ENCODE peak calls at places on chromosomes 12 and 14, in nine cellular contexts. One of them, this sample, is unnamed.

GRCh38 chr14:77738559-77739250 is 22.3 kb downstream of the SNW1 start:
- DNase-seq in HEK293T: no peak
- DNase-seq in NCI-H345: no peak
- DNase-seq in BJ: no peak
- DNase-seq in substantia nigra: no peak
- DNase-seq in neuronal stem cell: no peak
- DNase-seq in stimulated activated CD4-positive, alpha-beta T cell treated with anti-CD3 and anti-CD28 coated beads, Interleukin-12 subunit alpha, Interleukin-12 subunit beta, amount 100 ng/mL, for 48 hours: no peak
- DNase-seq in fibroblast of the aortic adventitia: peak
- DNase-seq in B cell: no peak
- DNase-seq in this sample: peak

GRCh38 chr12:95543305-95543704 is 8.0 kb downstream of the USP44 start:
- DNase-seq in neuronal stem cell: no peak
- DNase-seq in BJ: no peak
- DNase-seq in B cell: no peak
- DNase-seq in fibroblast of the aortic adventitia: no peak
- DNase-seq in stimulated activated CD4-positive, alpha-beta T cell treated with anti-CD3 and anti-CD28 coated beads, Interleukin-12 subunit alpha, Interleukin-12 subunit beta, amount 100 ng/mL, for 48 hours: no peak
- DNase-seq in NCI-H345: no peak
- DNase-seq in HEK293T: no peak
- DNase-seq in substantia nigra: no peak
- DNase-seq in this sample: no peak

GRCh38 chr14:61461808-61462275 is 140.5 kb downstream of the PRKCH start:
- DNase-seq in HEK293T: peak
- DNase-seq in neuronal stem cell: peak
- DNase-seq in NCI-H345: peak
- DNase-seq in B cell: peak
- DNase-seq in stimulated activated CD4-positive, alpha-beta T cell treated with anti-CD3 and anti-CD28 coated beads, Interleukin-12 subunit alpha, Interleukin-12 subunit beta, amount 100 ng/mL, for 48 hours: no peak
- DNase-seq in substantia nigra: peak
- DNase-seq in fibroblast of the aortic adventitia: peak
- DNase-seq in BJ: no peak
- DNase-seq in this sample: no peak

GRCh38 chr12:47079894-47080724 is at the start of gene AMIGO2:
- DNase-seq in BJ: no peak
- DNase-seq in fibroblast of the aortic adventitia: peak
- DNase-seq in NCI-H345: peak
- DNase-seq in stimulated activated CD4-positive, alpha-beta T cell treated with anti-CD3 and anti-CD28 coated beads, Interleukin-12 subunit alpha, Interleukin-12 subunit beta, amount 100 ng/mL, for 48 hours: no peak
- DNase-seq in HEK293T: peak
- DNase-seq in B cell: peak
- DNase-seq in neuronal stem cell: peak
- DNase-seq in substantia nigra: no peak
- DNase-seq in this sample: no peak

GRCh38 chr12:63944036-63944579 is 99.6 kb downstream of the SRGAP1 start:
- DNase-seq in fibroblast of the aortic adventitia: no peak
- DNase-seq in HEK293T: no peak
- DNase-seq in stimulated activated CD4-positive, alpha-beta T cell treated with anti-CD3 and anti-CD28 coated beads, Interleukin-12 subunit alpha, Interleukin-12 subunit beta, amount 100 ng/mL, for 48 hours: no peak
- DNase-seq in BJ: no peak
- DNase-seq in NCI-H345: no peak
- DNase-seq in B cell: no peak
- DNase-seq in neuronal stem cell: no peak
- DNase-seq in substantia nigra: no peak
- DNase-seq in this sample: no peak

GRCh38 chr12:16844875-16845274 is 238.9 kb upstream of the LMO3 start:
- DNase-seq in substantia nigra: no peak
- DNase-seq in neuronal stem cell: no peak
- DNase-seq in BJ: no peak
- DNase-seq in HEK293T: no peak
- DNase-seq in NCI-H345: no peak
- DNase-seq in stimulated activated CD4-positive, alpha-beta T cell treated with anti-CD3 and anti-CD28 coated beads, Interleukin-12 subunit alpha, Interleukin-12 subunit beta, amount 100 ng/mL, for 48 hours: no peak
- DNase-seq in fibroblast of the aortic adventitia: no peak
- DNase-seq in B cell: no peak
- DNase-seq in this sample: no peak

GRCh38 chr12:6118891-6119568 is 5.4 kb downstream of the VWF start:
- DNase-seq in substantia nigra: no peak
- DNase-seq in BJ: no peak
- DNase-seq in HEK293T: no peak
- DNase-seq in fibroblast of the aortic adventitia: no peak
- DNase-seq in neuronal stem cell: no peak
- DNase-seq in B cell: no peak
- DNase-seq in NCI-H345: no peak
- DNase-seq in stimulated activated CD4-positive, alpha-beta T cell treated with anti-CD3 and anti-CD28 coated beads, Interleukin-12 subunit alpha, Interleukin-12 subunit beta, amount 100 ng/mL, for 48 hours: no peak
- DNase-seq in this sample: no peak

GRCh38 chr14:100661340-100661712 is 65.4 kb upstream of the DLK1 start:
- DNase-seq in BJ: no peak
- DNase-seq in NCI-H345: no peak
- DNase-seq in substantia nigra: no peak
- DNase-seq in B cell: no peak
- DNase-seq in fibroblast of the aortic adventitia: no peak
- DNase-seq in HEK293T: no peak
- DNase-seq in neuronal stem cell: no peak
- DNase-seq in stimulated activated CD4-positive, alpha-beta T cell treated with anti-CD3 and anti-CD28 coated beads, Interleukin-12 subunit alpha, Interleukin-12 subunit beta, amount 100 ng/mL, for 48 hours: no peak
- DNase-seq in this sample: no peak

GRCh38 chr14:87030182-87030581 is 962.8 kb downstream of the GALC start:
- DNase-seq in stimulated activated CD4-positive, alpha-beta T cell treated with anti-CD3 and anti-CD28 coated beads, Interleukin-12 subunit alpha, Interleukin-12 subunit beta, amount 100 ng/mL, for 48 hours: no peak
- DNase-seq in fibroblast of the aortic adventitia: no peak
- DNase-seq in HEK293T: no peak
- DNase-seq in NCI-H345: no peak
- DNase-seq in substantia nigra: no peak
- DNase-seq in BJ: no peak
- DNase-seq in B cell: no peak
- DNase-seq in neuronal stem cell: no peak
- DNase-seq in this sample: no peak

GRCh38 chr12:113422030-113422900 is at the start of gene SDSL:
- DNase-seq in neuronal stem cell: peak
- DNase-seq in NCI-H345: no peak
- DNase-seq in substantia nigra: peak
- DNase-seq in stimulated activated CD4-positive, alpha-beta T cell treated with anti-CD3 and anti-CD28 coated beads, Interleukin-12 subunit alpha, Interleukin-12 subunit beta, amount 100 ng/mL, for 48 hours: peak
- DNase-seq in BJ: peak
- DNase-seq in fibroblast of the aortic adventitia: peak
- DNase-seq in HEK293T: peak
- DNase-seq in B cell: peak
- DNase-seq in this sample: peak

GRCh38 chr14:100440758-100441203 is 117.6 kb downstream of the SLC25A47 start:
- DNase-seq in NCI-H345: no peak
- DNase-seq in BJ: no peak
- DNase-seq in HEK293T: no peak
- DNase-seq in stimulated activated CD4-positive, alpha-beta T cell treated with anti-CD3 and anti-CD28 coated beads, Interleukin-12 subunit alpha, Interleukin-12 subunit beta, amount 100 ng/mL, for 48 hours: no peak
- DNase-seq in neuronal stem cell: no peak
- DNase-seq in substantia nigra: no peak
- DNase-seq in B cell: no peak
- DNase-seq in fibroblast of the aortic adventitia: peak
- DNase-seq in this sample: no peak

GRCh38 chr14:30034049-30034635 is 106.5 kb upstream of the PRKD1 start:
- DNase-seq in HEK293T: no peak
- DNase-seq in neuronal stem cell: no peak
- DNase-seq in NCI-H345: peak
- DNase-seq in stimulated activated CD4-positive, alpha-beta T cell treated with anti-CD3 and anti-CD28 coated beads, Interleukin-12 subunit alpha, Interleukin-12 subunit beta, amount 100 ng/mL, for 48 hours: no peak
- DNase-seq in BJ: no peak
- DNase-seq in substantia nigra: no peak
- DNase-seq in fibroblast of the aortic adventitia: no peak
- DNase-seq in B cell: no peak
- DNase-seq in this sample: no peak

GRCh38 chr14:36243183-36243582 is 66.7 kb upstream of the PTCSC3 start:
- DNase-seq in stimulated activated CD4-positive, alpha-beta T cell treated with anti-CD3 and anti-CD28 coated beads, Interleukin-12 subunit alpha, Interleukin-12 subunit beta, amount 100 ng/mL, for 48 hours: no peak
- DNase-seq in neuronal stem cell: no peak
- DNase-seq in BJ: no peak
- DNase-seq in HEK293T: no peak
- DNase-seq in fibroblast of the aortic adventitia: no peak
- DNase-seq in substantia nigra: no peak
- DNase-seq in B cell: no peak
- DNase-seq in NCI-H345: no peak
- DNase-seq in this sample: no peak

GRCh38 chr14:85917631-85918030 is 387.7 kb downstream of the FLRT2 start:
- DNase-seq in stimulated activated CD4-positive, alpha-beta T cell treated with anti-CD3 and anti-CD28 coated beads, Interleukin-12 subunit alpha, Interleukin-12 subunit beta, amount 100 ng/mL, for 48 hours: no peak
- DNase-seq in fibroblast of the aortic adventitia: no peak
- DNase-seq in B cell: no peak
- DNase-seq in NCI-H345: no peak
- DNase-seq in HEK293T: no peak
- DNase-seq in BJ: no peak
- DNase-seq in substantia nigra: peak
- DNase-seq in neuronal stem cell: no peak
- DNase-seq in this sample: no peak

GRCh38 chr14:103696466-103697071 is 18.7 kb downstream of the XRCC3 start:
- DNase-seq in NCI-H345: no peak
- DNase-seq in HEK293T: no peak
- DNase-seq in BJ: no peak
- DNase-seq in substantia nigra: no peak
- DNase-seq in neuronal stem cell: no peak
- DNase-seq in B cell: no peak
- DNase-seq in stimulated activated CD4-positive, alpha-beta T cell treated with anti-CD3 and anti-CD28 coated beads, Interleukin-12 subunit alpha, Interleukin-12 subunit beta, amount 100 ng/mL, for 48 hours: no peak
- DNase-seq in fibroblast of the aortic adventitia: peak
- DNase-seq in this sample: peak

GRCh38 chr14:90495357-90496276 is 98.8 kb downstream of the CALM1 start:
- DNase-seq in BJ: no peak
- DNase-seq in fibroblast of the aortic adventitia: peak
- DNase-seq in substantia nigra: no peak
- DNase-seq in HEK293T: peak
- DNase-seq in NCI-H345: peak
- DNase-seq in B cell: no peak
- DNase-seq in neuronal stem cell: peak
- DNase-seq in stimulated activated CD4-positive, alpha-beta T cell treated with anti-CD3 and anti-CD28 coated beads, Interleukin-12 subunit alpha, Interleukin-12 subunit beta, amount 100 ng/mL, for 48 hours: no peak
- DNase-seq in this sample: no peak

GRCh38 chr12:3552726-3553045 is 61.7 kb downstream of the PRMT8 start:
- DNase-seq in stimulated activated CD4-positive, alpha-beta T cell treated with anti-CD3 and anti-CD28 coated beads, Interleukin-12 subunit alpha, Interleukin-12 subunit beta, amount 100 ng/mL, for 48 hours: no peak
- DNase-seq in substantia nigra: no peak
- DNase-seq in fibroblast of the aortic adventitia: no peak
- DNase-seq in BJ: no peak
- DNase-seq in B cell: no peak
- DNase-seq in HEK293T: no peak
- DNase-seq in NCI-H345: no peak
- DNase-seq in neuronal stem cell: no peak
- DNase-seq in this sample: no peak

GRCh38 chr12:119740835-119741234 is 72.9 kb downstream of the PRKAB1 start:
- DNase-seq in BJ: no peak
- DNase-seq in B cell: no peak
- DNase-seq in NCI-H345: no peak
- DNase-seq in stimulated activated CD4-positive, alpha-beta T cell treated with anti-CD3 and anti-CD28 coated beads, Interleukin-12 subunit alpha, Interleukin-12 subunit beta, amount 100 ng/mL, for 48 hours: no peak
- DNase-seq in neuronal stem cell: no peak
- DNase-seq in HEK293T: no peak
- DNase-seq in fibroblast of the aortic adventitia: no peak
- DNase-seq in substantia nigra: no peak
- DNase-seq in this sample: no peak

GRCh38 chr14:80215756-80216581 is 4.7 kb upstream of the DIO2 start:
- DNase-seq in fibroblast of the aortic adventitia: peak
- DNase-seq in stimulated activated CD4-positive, alpha-beta T cell treated with anti-CD3 and anti-CD28 coated beads, Interleukin-12 subunit alpha, Interleukin-12 subunit beta, amount 100 ng/mL, for 48 hours: no peak
- DNase-seq in substantia nigra: no peak
- DNase-seq in BJ: no peak
- DNase-seq in B cell: no peak
- DNase-seq in HEK293T: no peak
- DNase-seq in neuronal stem cell: no peak
- DNase-seq in NCI-H345: no peak
- DNase-seq in this sample: no peak

GRCh38 chr14:66483322-66483721 is 2.8 kb upstream of the CCDC196 start:
- DNase-seq in BJ: no peak
- DNase-seq in NCI-H345: no peak
- DNase-seq in HEK293T: no peak
- DNase-seq in neuronal stem cell: no peak
- DNase-seq in fibroblast of the aortic adventitia: peak
- DNase-seq in substantia nigra: no peak
- DNase-seq in B cell: no peak
- DNase-seq in stimulated activated CD4-positive, alpha-beta T cell treated with anti-CD3 and anti-CD28 coated beads, Interleukin-12 subunit alpha, Interleukin-12 subunit beta, amount 100 ng/mL, for 48 hours: no peak
- DNase-seq in this sample: no peak

GRCh38 chr12:98162906-98163678 is 352.3 kb upstream of the TMPO start:
- DNase-seq in B cell: no peak
- DNase-seq in stimulated activated CD4-positive, alpha-beta T cell treated with anti-CD3 and anti-CD28 coated beads, Interleukin-12 subunit alpha, Interleukin-12 subunit beta, amount 100 ng/mL, for 48 hours: no peak
- DNase-seq in neuronal stem cell: peak
- DNase-seq in NCI-H345: no peak
- DNase-seq in BJ: no peak
- DNase-seq in fibroblast of the aortic adventitia: no peak
- DNase-seq in HEK293T: no peak
- DNase-seq in substantia nigra: no peak
- DNase-seq in this sample: no peak

GRCh38 chr14:62251237-62251636 is 489.0 kb downstream of the SNAPC1 start:
- DNase-seq in stimulated activated CD4-positive, alpha-beta T cell treated with anti-CD3 and anti-CD28 coated beads, Interleukin-12 subunit alpha, Interleukin-12 subunit beta, amount 100 ng/mL, for 48 hours: no peak
- DNase-seq in substantia nigra: no peak
- DNase-seq in NCI-H345: no peak
- DNase-seq in HEK293T: no peak
- DNase-seq in B cell: no peak
- DNase-seq in neuronal stem cell: no peak
- DNase-seq in BJ: no peak
- DNase-seq in fibroblast of the aortic adventitia: no peak
- DNase-seq in this sample: no peak

GRCh38 chr12:89700191-89700810 is 8.3 kb downstream of the ATP2B1 start:
- DNase-seq in fibroblast of the aortic adventitia: no peak
- DNase-seq in B cell: no peak
- DNase-seq in BJ: no peak
- DNase-seq in substantia nigra: no peak
- DNase-seq in neuronal stem cell: no peak
- DNase-seq in stimulated activated CD4-positive, alpha-beta T cell treated with anti-CD3 and anti-CD28 coated beads, Interleukin-12 subunit alpha, Interleukin-12 subunit beta, amount 100 ng/mL, for 48 hours: no peak
- DNase-seq in NCI-H345: no peak
- DNase-seq in HEK293T: no peak
- DNase-seq in this sample: no peak

GRCh38 chr12:20188930-20189653 is 179.2 kb upstream of the PDE3A start:
- DNase-seq in BJ: no peak
- DNase-seq in neuronal stem cell: no peak
- DNase-seq in HEK293T: no peak
- DNase-seq in B cell: no peak
- DNase-seq in substantia nigra: no peak
- DNase-seq in stimulated activated CD4-positive, alpha-beta T cell treated with anti-CD3 and anti-CD28 coated beads, Interleukin-12 subunit alpha, Interleukin-12 subunit beta, amount 100 ng/mL, for 48 hours: no peak
- DNase-seq in NCI-H345: no peak
- DNase-seq in fibroblast of the aortic adventitia: no peak
- DNase-seq in this sample: no peak

GRCh38 chr12:31589896-31590729 is 823 bp downstream of the DENND5B start:
- DNase-seq in stimulated activated CD4-positive, alpha-beta T cell treated with anti-CD3 and anti-CD28 coated beads, Interleukin-12 subunit alpha, Interleukin-12 subunit beta, amount 100 ng/mL, for 48 hours: no peak
- DNase-seq in BJ: no peak
- DNase-seq in NCI-H345: peak
- DNase-seq in fibroblast of the aortic adventitia: peak
- DNase-seq in neuronal stem cell: peak
- DNase-seq in B cell: peak
- DNase-seq in HEK293T: peak
- DNase-seq in substantia nigra: peak
- DNase-seq in this sample: no peak

GRCh38 chr12:4214912-4215861 is 58.4 kb upstream of the CCND2 start:
- DNase-seq in B cell: peak
- DNase-seq in BJ: no peak
- DNase-seq in fibroblast of the aortic adventitia: no peak
- DNase-seq in HEK293T: no peak
- DNase-seq in neuronal stem cell: no peak
- DNase-seq in substantia nigra: peak
- DNase-seq in stimulated activated CD4-positive, alpha-beta T cell treated with anti-CD3 and anti-CD28 coated beads, Interleukin-12 subunit alpha, Interleukin-12 subunit beta, amount 100 ng/mL, for 48 hours: peak
- DNase-seq in NCI-H345: no peak
- DNase-seq in this sample: no peak

GRCh38 chr14:51369814-51370213 is 129.8 kb downstream of the TMX1 start:
- DNase-seq in BJ: no peak
- DNase-seq in substantia nigra: no peak
- DNase-seq in stimulated activated CD4-positive, alpha-beta T cell treated with anti-CD3 and anti-CD28 coated beads, Interleukin-12 subunit alpha, Interleukin-12 subunit beta, amount 100 ng/mL, for 48 hours: no peak
- DNase-seq in B cell: no peak
- DNase-seq in NCI-H345: no peak
- DNase-seq in neuronal stem cell: no peak
- DNase-seq in fibroblast of the aortic adventitia: no peak
- DNase-seq in HEK293T: no peak
- DNase-seq in this sample: no peak

GRCh38 chr12:76226397-76226796 is 121.8 kb downstream of the BBS10 start:
- DNase-seq in HEK293T: no peak
- DNase-seq in stimulated activated CD4-positive, alpha-beta T cell treated with anti-CD3 and anti-CD28 coated beads, Interleukin-12 subunit alpha, Interleukin-12 subunit beta, amount 100 ng/mL, for 48 hours: no peak
- DNase-seq in fibroblast of the aortic adventitia: peak
- DNase-seq in B cell: no peak
- DNase-seq in BJ: no peak
- DNase-seq in NCI-H345: no peak
- DNase-seq in neuronal stem cell: no peak
- DNase-seq in substantia nigra: no peak
- DNase-seq in this sample: no peak

GRCh38 chr14:71261206-71261605 is 353.9 kb downstream of the PCNX1 start:
- DNase-seq in HEK293T: no peak
- DNase-seq in stimulated activated CD4-positive, alpha-beta T cell treated with anti-CD3 and anti-CD28 coated beads, Interleukin-12 subunit alpha, Interleukin-12 subunit beta, amount 100 ng/mL, for 48 hours: no peak
- DNase-seq in BJ: no peak
- DNase-seq in B cell: no peak
- DNase-seq in fibroblast of the aortic adventitia: peak
- DNase-seq in neuronal stem cell: no peak
- DNase-seq in substantia nigra: no peak
- DNase-seq in NCI-H345: no peak
- DNase-seq in this sample: no peak

GRCh38 chr14:90453401-90453951 is 56.6 kb downstream of the CALM1 start:
- DNase-seq in B cell: no peak
- DNase-seq in stimulated activated CD4-positive, alpha-beta T cell treated with anti-CD3 and anti-CD28 coated beads, Interleukin-12 subunit alpha, Interleukin-12 subunit beta, amount 100 ng/mL, for 48 hours: no peak
- DNase-seq in neuronal stem cell: no peak
- DNase-seq in HEK293T: no peak
- DNase-seq in fibroblast of the aortic adventitia: peak
- DNase-seq in NCI-H345: peak
- DNase-seq in substantia nigra: no peak
- DNase-seq in BJ: no peak
- DNase-seq in this sample: no peak

GRCh38 chr12:50050410-50051280 is 6.8 kb upstream of the ASIC1 start:
- DNase-seq in stimulated activated CD4-positive, alpha-beta T cell treated with anti-CD3 and anti-CD28 coated beads, Interleukin-12 subunit alpha, Interleukin-12 subunit beta, amount 100 ng/mL, for 48 hours: no peak
- DNase-seq in substantia nigra: no peak
- DNase-seq in BJ: no peak
- DNase-seq in B cell: no peak
- DNase-seq in HEK293T: peak
- DNase-seq in neuronal stem cell: no peak
- DNase-seq in NCI-H345: no peak
- DNase-seq in fibroblast of the aortic adventitia: peak
- DNase-seq in this sample: no peak